ENCODE peak calls at places on chromosome 5, in eight cellular contexts. I is astrocyte, D is iPS DF 6.9, R is GM23338, Q is Caco-2, K is fibroblast of mammary gland, L is astrocyte of the cerebellum, O is hepatocyte. J is an unnamed sample.
A peak's percentile ranks its signal among the peaks of the same experiment; 100 is the strongest.

GRCh38 chr5:131796793-131797693 is at the start of gene FNIP1:
- DNase-seq in D (peak; percentile 80), L (peak; percentile 90), I (peak; percentile 91), R (peak; percentile 98), O (peak; percentile 100), K (peak; percentile 92), Q (peak; percentile 100), J (peak; percentile 90)

GRCh38 chr5:109911731-109912130 is 222.0 kb downstream of the MAN2A1 start:
- DNase-seq in I (peak; percentile 52), Q (no peak), K (peak; percentile 87), R (no peak), L (no peak), O (no peak), D (no peak), J (no peak)

GRCh38 chr5:10668697-10669096 is 92.3 kb downstream of the DAP start:
- DNase-seq in L (no peak), K (peak; percentile 37), R (no peak), I (no peak), O (no peak), Q (no peak), D (no peak), J (peak; percentile 75)

GRCh38 chr5:173968154-173968553 is 20.8 kb upstream of the C5orf47 start:
- DNase-seq in L (no peak), Q (no peak), O (no peak), K (no peak), I (peak; percentile 12), D (no peak), R (peak; percentile 77), J (no peak)

GRCh38 chr5:81425569-81425968 is 31.6 kb upstream of the ACOT12 start:
- DNase-seq in R (peak; percentile 79), I (peak; percentile 31), L (peak; percentile 34), K (peak; percentile 61), Q (peak; percentile 25), O (peak; percentile 71), D (no peak), J (peak; percentile 52)

GRCh38 chr5:65776707-65777141 is 54.7 kb downstream of the NLN start:
- DNase-seq in K (peak; percentile 79), O (no peak), L (peak; percentile 47), D (no peak), R (no peak), I (peak; percentile 74), Q (no peak), J (no peak)

GRCh38 chr5:15501057-15501791 is 1.2 kb downstream of the FBXL7 start:
- DNase-seq in L (peak; percentile 56), R (peak; percentile 90), K (peak; percentile 72), O (peak; percentile 64), Q (no peak), D (no peak), I (peak; percentile 87), J (no peak)

GRCh38 chr5:158522761-158523160 is 577.0 kb downstream of the EBF1 start:
- DNase-seq in O (no peak), I (peak; percentile 4), L (no peak), D (no peak), R (no peak), Q (no peak), K (peak; percentile 54), J (no peak)

GRCh38 chr5:71011194-71011792 is 13.8 kb downstream of the NAIP start:
- DNase-seq in I (no peak), K (no peak), L (no peak), O (no peak), D (no peak), R (no peak), Q (no peak), J (no peak)

GRCh38 chr5:10761842-10762165 is 770 bp upstream of the DAP start:
- DNase-seq in R (no peak), O (no peak), I (no peak), D (no peak), L (no peak), K (peak; percentile 6), Q (no peak), J (no peak)

GRCh38 chr5:41925555-41925946 is 470 bp downstream of the FBXO4 start:
- DNase-seq in Q (peak; percentile 42), O (no peak), K (peak; percentile 56), R (no peak), D (no peak), I (peak; percentile 37), L (no peak), J (peak; percentile 58)

GRCh38 chr5:158100373-158100902 is 241.5 kb upstream of the CLINT1 start:
- DNase-seq in R (no peak), L (no peak), O (no peak), I (no peak), D (no peak), K (peak; percentile 16), Q (no peak), J (peak; percentile 64)

GRCh38 chr5:7897014-7897600 is 28.2 kb downstream of the MTRR start:
- DNase-seq in I (peak; percentile 47), R (peak; percentile 43), L (peak; percentile 12), O (peak; percentile 40), K (peak; percentile 81), Q (peak; percentile 51), D (peak; percentile 25), J (peak; percentile 73)

GRCh38 chr5:81202652-81203051 is 30.5 kb upstream of the CKMT2 start:
- DNase-seq in R (no peak), I (no peak), D (no peak), O (no peak), Q (no peak), K (peak; percentile 10), L (no peak), J (no peak)

GRCh38 chr5:139186752-139187326 is 11.3 kb downstream of the SIL1 start:
- DNase-seq in L (no peak), Q (no peak), I (no peak), K (no peak), D (no peak), O (no peak), R (no peak), J (no peak)

GRCh38 chr5:178155065-178155464 is 1.4 kb upstream of the NHP2 start:
- DNase-seq in Q (no peak), K (no peak), R (no peak), L (no peak), D (no peak), I (no peak), O (no peak), J (no peak)

DNA sequence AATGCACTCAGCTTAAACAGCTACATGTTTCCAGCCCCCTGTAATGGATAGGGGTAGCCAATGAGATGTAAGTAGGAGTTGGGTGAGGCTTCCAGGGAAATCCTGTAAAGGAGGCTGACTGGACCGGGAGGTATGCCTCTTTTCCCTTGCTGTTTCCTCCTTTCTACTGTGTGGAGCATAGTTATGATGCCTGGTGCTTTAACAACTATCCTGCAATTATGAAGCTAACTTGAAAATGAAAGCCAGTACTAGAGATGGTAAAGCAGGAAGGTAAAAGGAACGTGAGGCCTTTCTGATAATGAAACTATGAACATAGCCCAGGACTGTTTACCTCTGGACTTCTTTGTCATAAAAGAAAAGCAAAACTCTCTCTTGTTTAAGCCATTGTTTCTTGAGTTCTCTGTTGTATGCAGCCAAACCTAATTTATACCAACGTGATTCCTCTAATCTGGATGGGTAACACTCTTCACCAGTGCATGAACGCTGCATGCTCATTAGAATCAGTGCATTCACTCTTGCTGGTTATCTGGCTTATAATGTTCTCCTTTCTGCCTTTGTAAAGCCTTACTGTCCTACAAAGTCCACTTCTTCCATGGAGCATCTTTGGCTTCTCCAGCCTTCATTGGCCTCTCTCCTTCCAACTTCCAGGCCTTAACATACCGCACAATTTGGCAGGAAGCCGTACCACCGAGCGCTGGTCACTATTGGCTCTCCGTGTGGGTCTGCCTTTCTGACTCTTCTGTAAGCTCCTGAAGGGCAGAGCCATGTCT is 8.3 kb upstream of the ARHGEF28 start:
- DNase-seq in D (no peak), I (peak; percentile 25), L (no peak), O (peak; percentile 18), Q (no peak), R (no peak), K (peak; percentile 8), J (peak; percentile 41)
- H3K4me3 ChIP-seq in D (no peak overlapping the region), I (no peak overlapping the region), L (no peak overlapping the region), O (no peak overlapping the region), Q (no peak overlapping the region), R (no peak overlapping the region), K (no peak overlapping the region), J (peak overlapping the region; percentile 46)

DNA sequence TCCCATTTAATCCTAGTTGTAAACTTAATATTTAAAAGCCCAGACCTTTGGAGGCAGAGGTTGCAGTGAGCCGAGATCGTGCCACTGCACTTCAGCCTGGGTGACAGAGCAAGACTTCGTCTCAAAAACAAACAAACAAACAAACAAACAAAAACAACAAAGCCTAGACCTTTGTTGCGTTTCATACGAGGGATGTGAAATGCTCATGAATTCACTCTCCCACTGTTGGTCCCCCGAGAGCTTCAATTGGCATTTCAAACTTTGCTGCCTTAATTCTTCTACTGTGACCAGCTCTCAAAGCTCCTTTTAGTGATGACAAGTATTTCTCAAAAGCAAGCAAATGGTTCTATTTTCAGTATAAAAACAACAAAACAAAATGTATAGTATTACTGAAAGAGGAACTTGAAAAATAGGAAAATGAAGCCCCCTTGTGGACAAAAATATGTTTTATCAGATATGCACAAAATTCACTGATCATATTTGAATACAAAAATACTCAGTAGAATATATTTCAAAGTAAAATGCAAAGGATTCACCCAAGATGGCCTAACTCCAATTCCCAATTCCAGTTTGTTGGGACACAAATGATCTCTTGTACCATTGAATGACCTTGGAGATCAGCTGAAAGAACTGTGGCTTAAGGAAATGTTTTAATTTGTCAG is 140.4 kb downstream of the ESM1 start:
- DNase-seq in R (peak; percentile 59), D (no peak), Q (peak; percentile 18), K (peak; percentile 72), I (peak; percentile 32), L (peak; percentile 53), O (peak; percentile 69), J (peak; percentile 62)
- H3K4me3 ChIP-seq in R (no peak overlapping the region), D (no peak overlapping the region), Q (no peak overlapping the region), K (no peak overlapping the region), I (no peak overlapping the region), L (no peak overlapping the region), O (no peak overlapping the region), J (peak overlapping the region; percentile 44)

GRCh38 chr5:164934039-164934438 is 1428.6 kb downstream of the MAT2B start:
- DNase-seq in Q (no peak), O (no peak), I (no peak), D (no peak), L (no peak), R (no peak), K (no peak), J (no peak)

GRCh38 chr5:164934561-164934960 is 1429.1 kb downstream of the MAT2B start:
- DNase-seq in R (peak; percentile 46), L (no peak), Q (no peak), D (no peak), K (no peak), O (no peak), I (no peak), J (no peak)
- H3K4me3 ChIP-seq in R (no peak overlapping the region), L (no peak overlapping the region), Q (no peak overlapping the region), D (no peak overlapping the region), K (no peak overlapping the region), O (no peak overlapping the region), I (no peak overlapping the region), J (no peak overlapping the region)

DNA sequence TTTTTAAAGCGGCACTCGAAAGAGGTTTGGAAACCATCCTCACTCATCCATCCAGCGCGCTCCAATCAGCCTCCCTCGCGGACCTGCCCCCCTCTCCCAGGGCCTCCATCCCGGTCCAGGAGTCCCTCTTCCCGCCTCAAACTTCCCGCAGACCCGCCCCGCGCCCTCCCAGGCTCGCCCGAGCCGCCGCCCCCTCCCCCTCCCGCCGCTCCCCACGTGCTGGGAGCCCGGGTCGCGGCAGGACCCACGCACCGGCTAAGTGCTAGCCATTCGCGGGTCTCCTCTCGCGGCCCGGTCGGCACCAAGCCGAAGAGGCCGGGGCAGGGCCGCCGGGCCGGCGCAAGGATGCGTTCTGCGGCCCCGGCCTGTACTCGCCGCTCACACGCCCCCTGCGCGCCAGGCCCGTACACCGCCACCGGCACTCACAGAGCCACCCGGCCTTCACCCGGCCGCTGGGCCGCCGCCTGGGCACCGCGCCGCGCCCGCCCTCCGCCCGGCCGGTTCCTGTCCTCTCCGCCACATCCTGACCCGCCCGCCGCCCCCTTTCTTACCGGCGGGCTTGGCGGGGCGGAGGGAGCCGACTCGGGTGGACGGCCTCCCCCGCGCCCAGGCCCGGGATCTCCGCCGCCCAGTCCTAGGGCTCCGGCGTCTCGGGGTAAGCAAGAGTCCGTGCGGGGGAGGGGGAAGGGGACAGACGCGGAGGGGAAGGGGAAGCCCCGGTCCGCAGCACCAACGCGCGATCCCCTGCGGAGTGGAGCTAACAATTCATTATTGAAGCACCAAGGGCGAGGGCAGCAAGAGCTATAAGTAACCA is 612 bp downstream of the CHD1 start:
- DNase-seq in I (peak; percentile 59), O (peak; percentile 85), K (peak; percentile 64), Q (peak; percentile 72), D (no peak), R (peak; percentile 78), L (no peak), J (peak; percentile 55)
- H3K4me3 ChIP-seq in I (peak overlapping the region; percentile 80), O (peak overlapping the region; percentile 78), K (peak overlapping the region; percentile 95), Q (peak overlapping the region; percentile 83), D (peak overlapping the region; percentile 74), R (peak overlapping the region; percentile 79), L (peak overlapping the region; percentile 93), J (peak overlapping the region; percentile 98)

J was measured in PC-3.